ENCODE peak calls at places on chromosomes 11 and 22, in five cellular contexts. Y, S, Q, D and U are unnamed samples.

GRCh38 chr11:75434051-75434450 is 1.0 kb upstream of the KLHL35 start:
- DNase-seq in Y (no peak), S (no peak), Q (no peak), D (no peak), U (no peak)

GRCh38 chr11:61650781-61651571 is 29.2 kb upstream of the DAGLA start:
- DNase-seq in Y (no peak), S (no peak), Q (no peak), D (no peak), U (no peak)

GRCh38 chr11:118060081-118060661 is 16.7 kb upstream of the TMPRSS4 start:
- DNase-seq in Y (no peak), S (no peak), Q (peak; percentile 59), D (no peak), U (no peak)

GRCh38 chr22:44646668-44647067 is 55.3 kb upstream of the PRR5 start:
- DNase-seq in Y (no peak), S (peak; percentile 24), Q (no peak), D (no peak), U (no peak)

GRCh38 chr11:64385953-64386704 is 27.2 kb downstream of the RPS6KA4 start:
- DNase-seq in Y (peak; percentile 69), S (no peak), Q (no peak), D (no peak), U (no peak)

GRCh38 chr11:45106006-45106405 is 40.4 kb upstream of the PRDM11 start:
- DNase-seq in Y (no peak), S (peak; percentile 60), Q (no peak), D (no peak), U (no peak)

GRCh38 chr22:23691748-23692423 is 1.1 kb downstream of the RGL4 start:
- DNase-seq in Y (no peak), S (no peak), Q (no peak), D (no peak), U (no peak)

GRCh38 chr11:69473520-69473894 is 8.0 kb upstream of the LINC01488 start:
- DNase-seq in Y (no peak), S (no peak), Q (no peak), D (no peak), U (no peak)

GRCh38 chr22:21739828-21740377 is 4.3 kb upstream of the YPEL1 start:
- DNase-seq in Y (no peak), S (no peak), Q (no peak), D (no peak), U (no peak)

GRCh38 chr11:88404363-88404762 is 66.8 kb upstream of the CTSC start:
- DNase-seq in Y (peak; percentile 25), S (no peak), Q (no peak), D (no peak), U (no peak)

GRCh38 chr11:88402784-88403183 is 65.2 kb upstream of the CTSC start:
- DNase-seq in Y (peak; percentile 65), S (no peak), Q (no peak), D (no peak), U (no peak)

GRCh38 chr11:88405853-88406252 is 68.3 kb upstream of the CTSC start:
- DNase-seq in Y (no peak), S (no peak), Q (no peak), D (no peak), U (no peak)

GRCh38 chr11:88406871-88407270 is 69.3 kb upstream of the CTSC start:
- DNase-seq in Y (no peak), S (no peak), Q (no peak), D (no peak), U (no peak)

DNA sequence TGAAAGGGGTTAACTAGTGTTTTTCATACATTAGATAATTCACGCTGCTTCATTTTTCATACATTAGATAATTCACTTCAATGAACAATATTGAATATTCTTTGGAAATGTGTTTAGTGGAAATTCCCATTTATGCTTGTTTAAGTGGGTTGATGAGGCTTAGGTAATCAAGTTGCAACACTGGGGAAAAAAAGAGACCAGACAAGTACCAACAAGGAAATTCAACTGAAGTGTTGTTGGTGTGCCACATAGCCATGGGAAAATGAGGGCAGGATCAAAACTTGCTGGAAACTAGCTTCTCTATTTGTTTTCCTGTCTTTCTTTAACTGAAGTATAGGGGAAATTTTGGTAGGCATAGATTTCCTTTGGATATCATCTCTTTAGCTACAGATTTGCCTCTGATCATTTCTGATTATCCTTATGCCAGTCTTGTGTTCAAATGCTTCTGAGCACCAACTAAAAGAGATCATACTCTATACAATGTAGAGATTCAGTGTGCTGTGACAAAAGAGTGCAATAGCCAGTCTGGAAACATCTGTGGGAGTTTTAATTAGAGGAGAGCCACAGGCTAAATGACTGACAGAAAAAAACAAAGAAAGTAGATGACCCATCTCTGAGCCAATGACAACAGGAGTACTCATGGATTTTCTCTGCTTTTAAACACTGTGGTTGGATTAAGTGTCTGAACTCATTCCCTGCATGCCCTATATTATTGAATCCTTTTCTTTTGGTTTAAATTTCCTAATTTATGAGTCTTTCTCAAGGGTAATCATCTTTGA is 67.6 kb upstream of the CTSC start:
- DNase-seq in Y (peak; percentile 52), S (no peak), Q (no peak), D (no peak), U (no peak)
- H3K4me1 ChIP-seq in Y (peaks cover 5% of the 10 kb centered on the region), S (peaks cover 2% of the 10 kb centered on the region), Q (peaks cover 6% of the 10 kb centered on the region), D (peaks cover 44% of the 10 kb centered on the region), U (peaks cover 23% of the 10 kb centered on the region)

DNA sequence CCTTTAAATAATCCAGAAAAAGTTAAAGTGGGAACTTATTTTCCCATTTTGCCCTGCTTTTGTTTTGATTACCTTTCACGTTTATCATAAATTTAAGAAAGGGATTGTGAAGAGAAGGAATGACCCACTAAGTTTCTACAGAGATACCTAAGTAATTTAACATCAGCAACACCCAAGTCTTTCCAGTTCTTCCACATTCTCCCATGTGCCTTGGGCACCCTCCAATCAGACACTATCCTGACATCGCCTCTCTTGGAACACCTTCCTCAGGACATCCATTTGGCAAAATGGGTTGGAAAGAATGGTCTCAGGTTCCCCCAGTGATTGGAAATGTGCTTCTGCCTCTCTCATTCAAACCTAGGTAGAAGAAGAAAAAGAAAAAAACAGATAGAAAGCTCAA is 6.3 kb downstream of the BBOX1 start:
- DNase-seq in Y (no peak), S (no peak), Q (no peak), D (no peak), U (no peak)
- H3K4me1 ChIP-seq in Y (no peaks in the 10 kb centered on the region), S (no peaks in the 10 kb centered on the region), Q (no peaks in the 10 kb centered on the region), D (no peaks in the 10 kb centered on the region), U (no peaks in the 10 kb centered on the region)

GRCh38 chr22:36873614-36874308 is 13.0 kb downstream of the NCF4 start:
- DNase-seq in Y (peak; percentile 64), S (peak; percentile 82), Q (no peak), D (no peak), U (no peak)
- H3K4me1 ChIP-seq in Y (peaks cover 4% of the 10 kb centered on the region), S (peaks cover 4% of the 10 kb centered on the region), Q (no peaks in the 10 kb centered on the region), D (peaks cover 28% of the 10 kb centered on the region), U (peaks cover 13% of the 10 kb centered on the region)

GRCh38 chr22:35606916-35607315 is 10.2 kb downstream of the MB start:
- DNase-seq in Y (no peak), S (peak; percentile 45), Q (no peak), D (no peak), U (no peak)
- H3K4me1 ChIP-seq in Y (peaks cover 4% of the 10 kb centered on the region), S (no peaks in the 10 kb centered on the region), Q (peaks cover 13% of the 10 kb centered on the region), D (peaks cover 34% of the 10 kb centered on the region), U (no peaks in the 10 kb centered on the region)

DNA sequence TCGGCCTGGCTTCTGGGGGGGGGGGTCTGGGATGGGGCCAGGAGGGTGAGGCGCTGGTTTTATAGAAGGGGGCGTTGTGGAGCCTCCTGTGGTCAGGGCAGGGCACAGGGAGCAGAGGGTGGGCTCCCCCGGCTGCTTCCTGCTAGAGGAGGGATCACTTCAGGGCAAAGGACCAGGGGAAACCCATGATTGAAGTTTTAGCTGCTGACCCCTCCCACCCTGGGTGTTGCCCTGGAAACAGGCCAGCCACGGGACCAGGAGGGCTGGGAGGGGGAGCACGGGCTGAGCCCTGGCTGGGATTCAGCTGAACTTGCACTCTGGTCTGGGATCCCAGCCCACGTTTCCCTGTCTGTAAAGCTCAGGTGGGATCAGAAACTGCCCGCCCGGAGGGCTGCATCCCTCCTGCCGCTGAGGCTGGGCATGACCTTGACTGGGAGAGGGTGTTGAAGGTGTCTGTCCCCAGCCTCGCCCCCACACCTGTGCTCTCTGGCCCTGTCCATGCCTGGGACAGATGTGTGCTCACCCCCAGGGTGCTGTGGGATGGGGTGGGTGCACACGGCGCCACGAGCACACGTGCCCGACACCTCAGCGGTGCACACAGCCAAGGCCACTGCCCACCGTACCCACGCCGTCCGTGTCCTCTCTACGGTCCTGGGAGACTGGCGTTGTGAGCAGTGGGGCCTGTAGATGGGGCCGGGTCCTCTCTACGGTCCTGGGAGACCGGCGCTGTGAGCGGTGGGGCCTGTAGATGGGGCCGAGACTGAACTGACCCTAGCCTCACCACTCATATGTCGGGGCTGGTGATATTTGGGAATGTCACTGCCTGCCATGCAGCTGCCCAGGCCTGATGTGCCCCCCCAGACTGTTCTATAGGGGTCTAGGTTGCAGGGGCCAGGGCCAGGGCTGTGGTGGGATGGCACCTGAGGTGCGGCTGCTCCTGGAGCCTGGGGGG is 2.3 kb downstream of the TSPAN4 start:
- DNase-seq in Y (peak; percentile 87), S (peak; percentile 98), Q (peak; percentile 97), D (peak; percentile 91), U (no peak)
- H3K4me1 ChIP-seq in Y (peaks cover 65% of the 10 kb centered on the region), S (peaks cover 39% of the 10 kb centered on the region), Q (peaks cover 67% of the 10 kb centered on the region), D (peaks cover 75% of the 10 kb centered on the region), U (peaks cover 72% of the 10 kb centered on the region)

GRCh38 chr22:50471962-50472361 is 2.9 kb downstream of the SBF1 start:
- DNase-seq in Y (no peak), S (no peak), Q (no peak), D (no peak), U (no peak)
- H3K4me1 ChIP-seq in Y (peaks cover 65% of the 10 kb centered on the region), S (peaks cover 31% of the 10 kb centered on the region), Q (peaks cover 39% of the 10 kb centered on the region), D (peaks cover 60% of the 10 kb centered on the region), U (peaks cover 57% of the 10 kb centered on the region)

DNA sequence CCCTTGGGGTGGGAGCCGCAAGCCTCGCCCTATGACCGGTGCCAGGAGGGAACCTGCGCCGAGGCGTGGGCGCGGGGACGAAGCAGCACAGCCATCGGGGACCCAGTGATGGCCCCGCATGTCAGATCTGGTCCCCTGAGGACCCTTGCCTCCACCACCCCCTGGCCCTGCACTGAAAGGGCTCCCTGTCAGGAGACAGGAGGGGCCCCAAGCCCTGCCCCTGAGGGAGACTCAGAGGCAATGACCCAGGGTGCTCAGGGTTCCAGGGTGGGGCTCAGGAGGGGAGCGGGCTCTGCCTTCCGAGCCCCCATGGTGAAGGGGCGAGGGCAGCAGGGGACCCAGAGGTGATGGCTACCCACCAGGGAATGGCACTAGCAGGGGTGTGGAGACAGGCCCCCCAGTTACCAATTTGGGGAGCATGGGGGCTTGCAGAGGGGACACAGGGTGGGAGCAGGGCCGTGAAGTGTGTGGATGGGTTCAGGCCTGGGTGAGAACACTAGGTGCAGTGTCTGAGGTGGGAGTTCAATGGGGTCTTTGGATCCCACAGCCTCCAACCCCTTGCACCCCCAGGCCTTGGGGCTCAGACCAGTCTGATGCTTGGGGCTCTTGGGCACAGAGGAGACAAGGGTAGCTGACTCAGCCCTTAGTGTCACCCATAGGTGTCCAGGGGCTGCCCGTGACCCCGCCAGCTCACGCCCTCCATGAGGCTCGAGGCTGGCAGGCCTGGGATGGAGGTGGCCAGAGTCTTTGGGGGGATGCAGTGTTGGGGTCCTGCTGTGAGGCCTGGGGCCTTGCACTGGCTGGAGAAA is 499 bp downstream of the LRRC56 start:
- DNase-seq in Y (no peak), S (peak; percentile 70), Q (no peak), D (no peak), U (no peak)
- H3K4me1 ChIP-seq in Y (peaks cover 32% of the 10 kb centered on the region), S (peaks cover 23% of the 10 kb centered on the region), Q (peaks cover 29% of the 10 kb centered on the region), D (peaks cover 35% of the 10 kb centered on the region), U (peaks cover 47% of the 10 kb centered on the region)

DNA sequence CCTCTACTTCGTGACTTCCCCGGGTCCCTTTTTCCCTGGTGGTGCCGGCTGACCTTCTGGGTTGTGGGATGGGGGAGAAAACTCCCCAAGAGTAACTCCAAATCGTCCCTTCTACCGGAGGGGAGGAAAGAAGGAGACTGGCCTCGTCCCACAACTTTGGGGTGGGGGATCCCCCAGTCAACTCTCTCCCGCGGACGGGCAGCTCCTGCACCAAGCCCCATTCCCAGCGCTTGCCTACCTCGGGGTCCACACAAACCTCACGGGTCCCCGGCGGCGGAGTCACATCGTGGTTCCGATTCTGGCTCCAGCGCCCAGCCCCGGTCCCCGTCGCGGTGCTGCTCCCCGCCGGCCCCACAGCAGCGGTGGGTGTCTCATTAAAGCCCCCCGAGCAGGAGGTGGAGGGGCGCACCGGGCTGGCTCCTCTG is 317 bp downstream of the BDNF start:
- DNase-seq in Y (no peak), S (peak; percentile 62), Q (no peak), D (no peak), U (no peak)
- H3K4me1 ChIP-seq in Y (no peaks in the 10 kb centered on the region), S (peaks cover 18% of the 10 kb centered on the region), Q (peaks cover 11% of the 10 kb centered on the region), D (peaks cover 29% of the 10 kb centered on the region), U (peaks cover 21% of the 10 kb centered on the region)